ENCODE peak calls at places on chromosomes 2 and 18, in nine cellular contexts. H, C, Q, D, Y, W, K, T and U are unnamed samples.

GRCh38 chr2:205627085-205627484 is 55.2 kb upstream of the NRP2 start:
- DNase-seq in H (no peak), C (no peak), Q (no peak), D (no peak), Y (no peak), W (no peak), K (no peak), T (no peak), U (no peak)

GRCh38 chr2:46164581-46165301 is 132.5 kb upstream of the EPAS1 start:
- DNase-seq in H (no peak), C (peak; percentile 87), Q (peak; percentile 94), D (peak; percentile 62), Y (peak; percentile 95), W (peak; percentile 84), K (peak; percentile 66), T (peak; percentile 88), U (peak; percentile 81)

GRCh38 chr18:42620585-42620984 is 494.9 kb downstream of the RIT2 start:
- DNase-seq in H (no peak), C (no peak), Q (no peak), D (no peak), Y (no peak), W (no peak), K (no peak), T (no peak), U (no peak)

GRCh38 chr2:15253247-15253646 is 307.9 kb downstream of the NBAS start:
- DNase-seq in H (no peak), C (no peak), Q (no peak), D (no peak), Y (no peak), W (no peak), K (no peak), T (no peak), U (no peak)

GRCh38 chr2:216516730-216517350 is 18.2 kb downstream of the RPL37A start:
- DNase-seq in H (no peak), C (no peak), Q (peak; percentile 66), D (no peak), Y (no peak), W (no peak), K (no peak), T (peak; percentile 45), U (no peak)

GRCh38 chr2:233117351-233117750 is 57.2 kb downstream of the INPP5D start:
- DNase-seq in H (no peak), C (no peak), Q (no peak), D (no peak), Y (no peak), W (no peak), K (no peak), T (no peak), U (no peak)

GRCh38 chr2:236879416-236879963 is 206.2 kb upstream of the COPS8 start:
- DNase-seq in H (no peak), C (no peak), Q (peak; percentile 58), D (no peak), Y (no peak), W (no peak), K (no peak), T (no peak), U (no peak)

GRCh38 chr2:133194068-133194655 is 374.1 kb downstream of the NCKAP5 start:
- DNase-seq in H (no peak), C (no peak), Q (peak; percentile 38), D (no peak), Y (no peak), W (no peak), K (no peak), T (peak; percentile 20), U (no peak)

GRCh38 chr2:43402002-43402401 is 175.6 kb upstream of the ZFP36L2 start:
- DNase-seq in H (no peak), C (no peak), Q (no peak), D (no peak), Y (no peak), W (no peak), K (peak; percentile 13), T (no peak), U (no peak)

GRCh38 chr18:28099237-28099636 is 77.7 kb downstream of the CDH2 start:
- DNase-seq in H (no peak), C (no peak), Q (no peak), D (no peak), Y (no peak), W (no peak), K (no peak), T (no peak), U (no peak)

GRCh38 chr18:43393174-43393573 is 115.9 kb upstream of the SYT4 start:
- DNase-seq in H (no peak), C (no peak), Q (no peak), D (no peak), Y (no peak), W (peak; percentile 16), K (no peak), T (no peak), U (no peak)

GRCh38 chr2:108370080-108370479 is 7.7 kb upstream of the SULT1C4 start:
- DNase-seq in H (no peak), C (no peak), Q (no peak), D (no peak), Y (no peak), W (no peak), K (no peak), T (no peak), U (no peak)

GRCh38 chr2:165011199-165011598 is 55.9 kb upstream of the SLC38A11 start:
- DNase-seq in H (no peak), C (no peak), Q (no peak), D (no peak), Y (no peak), W (no peak), K (no peak), T (no peak), U (no peak)

GRCh38 chr2:164000171-164000570 is 264.4 kb upstream of the FIGN start:
- DNase-seq in H (no peak), C (no peak), Q (no peak), D (no peak), Y (no peak), W (no peak), K (no peak), T (no peak), U (no peak)

DNA sequence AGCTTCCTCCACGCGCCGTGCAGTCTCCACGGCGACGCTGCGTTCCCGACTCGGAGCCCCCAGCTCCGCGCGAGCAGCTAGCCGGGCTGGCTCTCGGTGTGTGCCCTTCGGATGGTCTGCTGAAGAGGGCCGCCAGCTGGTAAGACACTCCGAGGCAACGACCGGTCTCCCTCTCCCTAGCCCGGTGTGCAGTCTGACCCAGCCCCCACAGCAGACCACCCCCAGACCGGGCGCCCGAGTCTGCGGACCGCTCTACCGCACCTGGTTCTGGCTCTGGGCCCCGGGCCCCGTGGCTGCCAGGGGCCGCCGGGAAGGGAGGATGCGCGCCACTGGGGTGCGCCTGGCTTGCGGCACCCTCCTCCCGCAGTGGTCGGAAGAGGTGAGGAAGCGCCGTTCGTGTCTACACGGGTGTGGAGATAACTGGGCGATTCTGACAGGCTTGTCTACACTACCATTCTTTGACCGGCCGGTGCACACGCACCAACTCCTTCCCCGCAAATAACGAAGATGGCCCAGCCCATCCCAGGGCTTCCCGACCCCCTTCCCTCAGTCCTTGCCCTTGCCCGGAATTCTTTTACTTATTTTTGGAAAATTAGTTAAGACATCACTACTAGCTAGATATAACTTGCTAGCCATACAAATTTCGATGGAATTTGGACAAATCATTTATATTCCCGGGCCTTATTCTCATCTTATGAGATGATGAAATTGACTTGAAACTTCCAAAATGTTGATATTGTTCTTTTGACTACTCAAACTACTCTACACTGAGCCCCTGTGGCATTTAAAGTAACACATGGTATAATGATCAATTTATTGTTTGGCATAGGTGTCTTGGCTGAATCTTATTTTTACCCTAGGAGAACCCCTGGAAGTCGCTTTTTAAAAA is 1.1 kb downstream of the ERICH2 start:
- DNase-seq in H (no peak), C (no peak), Q (no peak), D (no peak), Y (no peak), W (no peak), K (peak; percentile 39), T (peak; percentile 35), U (peak; percentile 38)
- TF ChIP-seq POLR2A in H (no peak), C (no peak), Q (no peak), D (no peak), Y (no peak), W (no peak), K (no peak), T (no peak), U (no peak)

GRCh38 chr2:201183373-201183742 is 417 bp downstream of the CASP10 start:
- DNase-seq in H (no peak), C (no peak), Q (no peak), D (no peak), Y (no peak), W (no peak), K (no peak), T (no peak), U (no peak)

GRCh38 chr2:201188449-201188848 is 5.5 kb downstream of the CASP10 start:
- DNase-seq in H (no peak), C (no peak), Q (no peak), D (no peak), Y (no peak), W (no peak), K (no peak), T (no peak), U (no peak)

GRCh38 chr2:201180010-201180409 is 2.9 kb upstream of the CASP10 start:
- DNase-seq in H (no peak), C (no peak), Q (no peak), D (no peak), Y (no peak), W (no peak), K (no peak), T (peak; percentile 26), U (no peak)

GRCh38 chr2:201185863-201186262 is 2.9 kb downstream of the CASP10 start:
- DNase-seq in H (no peak), C (no peak), Q (no peak), D (no peak), Y (no peak), W (no peak), K (no peak), T (no peak), U (no peak)

GRCh38 chr2:201182650-201183372 is at the start of gene CASP10:
- DNase-seq in H (no peak), C (peak; percentile 23), Q (peak; percentile 95), D (peak; percentile 42), Y (no peak), W (no peak), K (peak; percentile 41), T (peak; percentile 89), U (peak; percentile 61)
- TF ChIP-seq POLR2A in H (peak; percentile 81), C (no peak), Q (peak; percentile 91), D (peak; percentile 56), Y (no peak), W (no peak), K (peak; percentile 82), T (no peak), U (no peak)

DNA sequence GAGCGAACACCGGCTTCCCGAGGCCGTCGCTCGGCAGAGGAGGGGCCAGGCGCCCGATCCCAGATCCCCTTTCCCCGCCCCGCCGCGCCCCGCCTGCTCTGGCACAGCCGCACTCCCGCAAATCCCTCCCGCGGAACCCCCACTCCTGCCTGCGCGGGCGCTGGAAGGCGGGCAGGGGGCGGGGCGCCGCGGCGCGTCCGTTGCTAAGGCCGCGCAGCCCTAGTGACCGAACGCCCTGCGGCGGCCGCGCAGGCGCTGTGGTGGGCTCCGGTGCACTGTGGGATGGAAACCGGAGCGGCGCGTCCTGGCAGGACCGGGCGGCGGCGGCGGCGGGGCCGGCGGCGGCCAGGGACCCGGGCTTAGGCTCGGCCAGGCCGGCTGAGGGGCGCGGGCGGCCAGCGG is at the start of gene TRAF3IP1:
- DNase-seq in H (peak; percentile 97), C (peak; percentile 95), Q (peak; percentile 95), D (peak; percentile 97), Y (peak; percentile 94), W (peak; percentile 94), K (peak; percentile 96), T (peak; percentile 92), U (peak; percentile 96)
- TF ChIP-seq POLR2A in H (no peak), C (no peak), Q (no peak), D (no peak), Y (peak; percentile 67), W (no peak), K (no peak), T (no peak), U (peak; percentile 32)

GRCh38 chr2:96531872-96532505 is 4.6 kb upstream of the ARID5A start:
- DNase-seq in H (peak; percentile 79), C (peak; percentile 95), Q (peak; percentile 99), D (peak; percentile 92), Y (peak; percentile 100), W (peak; percentile 97), K (peak; percentile 95), T (peak; percentile 83), U (peak; percentile 98)
- TF ChIP-seq POLR2A in H (no peak), C (no peak), Q (no peak), D (no peak), Y (peak; percentile 94), W (peak; percentile 79), K (peak; percentile 38), T (no peak), U (no peak)